ENCODE peak calls at places on chromosomes 11 and 22, in four cellular contexts. One of them, this sample, is unnamed. For H3K4me1, the result is how much of the 10 kb centered on the place peaks cover.

GRCh38 chr22:17672417-17672991 is 33.9 kb downstream of the BCL2L13 start:
- DNase-seq in hepatocyte: no peak
- DNase-seq in fibroblast of lung: peak
- DNase-seq in ovary: no peak
- DNase-seq in this sample: no peak

GRCh38 chr11:64850979-64851567 is 6.6 kb upstream of the CDC42BPG start:
- DNase-seq in ovary: no peak
- DNase-seq in fibroblast of lung: peak
- DNase-seq in hepatocyte: no peak
- DNase-seq in this sample: no peak

GRCh38 chr11:31160504-31161422 is 208.8 kb downstream of the DCDC1 start:
- DNase-seq in fibroblast of lung: no peak
- DNase-seq in hepatocyte: no peak
- DNase-seq in ovary: no peak
- DNase-seq in this sample: peak

GRCh38 chr22:23394525-23395326 is 185.4 kb downstream of the IGLL1 start:
- DNase-seq in fibroblast of lung: no peak
- DNase-seq in hepatocyte: no peak
- DNase-seq in ovary: no peak
- DNase-seq in this sample: no peak

GRCh38 chr11:44912270-44912987 is 38.3 kb downstream of the TP53I11 start:
- DNase-seq in hepatocyte: no peak
- DNase-seq in fibroblast of lung: no peak
- DNase-seq in ovary: no peak
- DNase-seq in this sample: no peak

GRCh38 chr22:45192701-45193187 is 29.0 kb downstream of the NUP50 start:
- DNase-seq in hepatocyte: no peak
- DNase-seq in ovary: no peak
- DNase-seq in fibroblast of lung: no peak
- DNase-seq in this sample: no peak

GRCh38 chr22:27754247-27754887 is 47.2 kb downstream of the MN1 start:
- DNase-seq in fibroblast of lung: no peak
- DNase-seq in ovary: peak
- DNase-seq in hepatocyte: no peak
- DNase-seq in this sample: peak

GRCh38 chr22:30340911-30341685 is 14.4 kb upstream of the TBC1D10A start:
- DNase-seq in fibroblast of lung: no peak
- DNase-seq in hepatocyte: no peak
- DNase-seq in ovary: no peak
- DNase-seq in this sample: no peak

GRCh38 chr22:43253839-43254238 is 66.9 kb upstream of the TTLL12 start:
- DNase-seq in fibroblast of lung: no peak
- DNase-seq in ovary: no peak
- DNase-seq in hepatocyte: no peak
- DNase-seq in this sample: no peak

GRCh38 chr11:117459979-117460300 is 132.3 kb downstream of the CEP164 start:
- DNase-seq in ovary: no peak
- DNase-seq in fibroblast of lung: no peak
- DNase-seq in hepatocyte: no peak
- DNase-seq in this sample: no peak

GRCh38 chr11:118876261-118876660 is 7.4 kb upstream of the CXCR5 start:
- DNase-seq in hepatocyte: no peak
- DNase-seq in fibroblast of lung: no peak
- DNase-seq in ovary: no peak
- DNase-seq in this sample: no peak

GRCh38 chr11:120302001-120302805 is 22.9 kb upstream of the TLCD5 start:
- DNase-seq in hepatocyte: no peak
- DNase-seq in fibroblast of lung: no peak
- DNase-seq in ovary: no peak
- DNase-seq in this sample: no peak

GRCh38 chr11:77530879-77531278 is 57.0 kb upstream of the PAK1 start:
- DNase-seq in fibroblast of lung: no peak
- DNase-seq in hepatocyte: no peak
- DNase-seq in ovary: no peak
- DNase-seq in this sample: peak

GRCh38 chr22:39135092-39135896 is 17.2 kb downstream of the CBX7 start:
- DNase-seq in fibroblast of lung: peak
- DNase-seq in hepatocyte: peak
- DNase-seq in ovary: no peak
- DNase-seq in this sample: peak

GRCh38 chr11:63165710-63166310 is 21.8 kb upstream of the SLC22A24 start:
- DNase-seq in hepatocyte: no peak
- DNase-seq in ovary: no peak
- DNase-seq in fibroblast of lung: no peak
- DNase-seq in this sample: no peak

GRCh38 chr11:125370561-125371389 is 125.3 kb downstream of the FEZ1 start:
- DNase-seq in fibroblast of lung: no peak
- DNase-seq in ovary: no peak
- DNase-seq in hepatocyte: no peak
- DNase-seq in this sample: no peak
- H3K4me3 ChIP-seq in fibroblast of lung: no peak
- H3K4me3 ChIP-seq in ovary: no peak
- H3K4me3 ChIP-seq in hepatocyte: no peak
- H3K4me3 ChIP-seq in this sample: no peak

GRCh38 chr22:20546541-20546950 is 39.1 kb downstream of the MED15 start:
- DNase-seq in fibroblast of lung: no peak
- DNase-seq in hepatocyte: no peak
- DNase-seq in ovary: no peak
- DNase-seq in this sample: no peak
- H3K4me1 ChIP-seq in fibroblast of lung: under half
- H3K4me1 ChIP-seq in hepatocyte: under half
- H3K4me1 ChIP-seq in ovary: under half
- H3K4me1 ChIP-seq in this sample: under half

DNA sequence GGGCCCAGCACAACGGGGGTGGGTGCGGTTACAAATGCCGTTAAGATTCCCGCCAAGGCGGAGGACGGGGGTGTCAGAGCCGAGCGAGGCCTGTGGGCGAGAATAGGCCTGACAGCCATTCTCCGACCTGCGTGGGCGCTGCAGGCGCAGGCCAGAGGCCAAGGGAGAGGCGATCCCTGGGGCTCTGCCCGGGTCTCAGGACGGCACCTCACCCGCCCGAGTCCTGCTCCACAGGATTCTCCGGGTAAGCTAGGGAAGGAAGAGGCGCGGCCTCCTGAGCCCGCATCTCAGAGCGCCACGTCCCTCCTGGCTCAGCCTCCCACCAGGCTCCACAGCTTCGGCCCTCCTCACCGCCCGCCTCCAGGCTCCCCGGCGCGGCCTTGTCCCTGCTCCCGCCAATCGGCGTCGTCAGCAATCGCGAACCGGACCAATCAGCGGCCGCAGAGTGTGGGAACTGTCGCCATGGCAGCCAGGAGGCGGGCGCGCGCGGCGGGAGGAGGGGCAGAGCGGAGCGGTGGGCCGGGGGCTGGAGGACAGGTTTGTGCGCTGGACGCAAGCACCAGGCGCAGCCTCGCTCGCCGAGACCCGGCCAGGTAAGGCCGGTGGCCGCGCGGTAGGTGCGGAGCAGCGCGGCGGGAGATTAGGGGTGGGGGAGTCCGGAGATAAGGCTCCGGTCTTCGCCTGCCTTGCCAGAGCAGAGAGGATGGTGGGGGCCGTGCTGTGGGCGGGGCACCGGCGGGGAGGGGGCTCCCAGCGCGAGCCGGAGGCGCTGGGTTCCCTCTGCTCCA is at the start of gene NUCB2:
- DNase-seq in hepatocyte: peak
- DNase-seq in fibroblast of lung: peak
- DNase-seq in ovary: peak
- DNase-seq in this sample: peak
- H3K4me3 ChIP-seq in hepatocyte: peak
- H3K4me3 ChIP-seq in fibroblast of lung: peak
- H3K4me3 ChIP-seq in ovary: peak
- H3K4me3 ChIP-seq in this sample: peak

GRCh38 chr22:29011868-29012428 is 49.7 kb downstream of the C22orf31 start:
- DNase-seq in fibroblast of lung: no peak
- DNase-seq in hepatocyte: no peak
- DNase-seq in ovary: no peak
- DNase-seq in this sample: no peak
- H3K4me1 ChIP-seq in fibroblast of lung: under half
- H3K4me1 ChIP-seq in hepatocyte: under half
- H3K4me1 ChIP-seq in ovary: under half
- H3K4me1 ChIP-seq in this sample: under half

DNA sequence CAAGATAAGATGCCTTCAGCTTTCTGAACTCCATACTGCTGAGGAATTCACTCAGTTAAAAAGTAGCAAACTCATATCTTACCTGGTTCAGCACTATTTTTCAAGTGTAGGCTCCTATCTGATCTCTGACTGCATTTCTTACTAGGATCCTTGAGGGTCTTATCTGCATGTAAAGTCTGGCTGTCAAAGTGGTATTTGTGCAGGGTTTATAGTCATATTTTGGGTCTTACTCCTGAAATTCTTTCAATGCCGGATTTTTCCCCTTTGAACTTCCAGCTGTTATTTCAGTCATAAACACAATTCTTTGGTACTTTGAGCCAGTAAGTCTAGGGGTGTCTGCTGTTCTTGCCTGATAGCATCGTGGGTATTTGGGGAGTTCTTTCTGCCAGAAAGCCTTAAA is 25.3 kb upstream of the NOX4 start:
- DNase-seq in ovary: no peak
- DNase-seq in hepatocyte: no peak
- DNase-seq in fibroblast of lung: no peak
- DNase-seq in this sample: no peak
- H3K4me3 ChIP-seq in ovary: no peak
- H3K4me3 ChIP-seq in hepatocyte: no peak
- H3K4me3 ChIP-seq in fibroblast of lung: no peak
- H3K4me3 ChIP-seq in this sample: no peak

This sample was measured in A673.